ENCODE peak calls at places on chromosome 5, in nine cellular contexts. S, G, F, M, I, K, O, U and W are unnamed samples. For H3K4me1, the result is how much of the 10 kb centered on the place peaks cover.

GRCh38 chr5:6266671-6267197 is 111.6 kb downstream of the MED10 start:
- DNase-seq in M (no peak), U (no peak), K (no peak), O (no peak), S (no peak), F (no peak), G (no peak), I (no peak), W (no peak)

GRCh38 chr5:53116597-53116996 is 7.0 kb upstream of the MOCS2 start:
- DNase-seq in K (no peak), M (no peak), U (no peak), I (no peak), S (no peak), F (no peak), O (no peak), G (no peak), W (no peak)

GRCh38 chr5:59588922-59589321 is 304.6 kb downstream of the PDE4D start:
- DNase-seq in M (no peak), O (no peak), I (peak), G (no peak), F (no peak), K (no peak), U (no peak), S (no peak), W (no peak)

GRCh38 chr5:143934821-143935220 is 122.9 kb downstream of the HMHB1 start:
- DNase-seq in S (no peak), G (no peak), O (no peak), K (no peak), M (no peak), I (no peak), F (no peak), U (no peak), W (no peak)

GRCh38 chr5:105954341-105954740 is 1716.4 kb downstream of the EFNA5 start:
- DNase-seq in U (no peak), O (no peak), G (no peak), K (no peak), M (no peak), S (no peak), I (no peak), F (no peak), W (no peak)

GRCh38 chr5:76709762-76710161 is 6.2 kb upstream of the F2R start:
- DNase-seq in U (no peak), F (no peak), G (no peak), S (no peak), O (no peak), I (no peak), M (no peak), K (no peak), W (no peak)

GRCh38 chr5:86929123-86929766 is 311.5 kb downstream of the COX7C start:
- DNase-seq in G (no peak), M (no peak), I (no peak), F (no peak), K (no peak), U (no peak), O (no peak), S (no peak), W (no peak)

GRCh38 chr5:90312027-90312426 is 97.5 kb downstream of the CETN3 start:
- DNase-seq in S (no peak), G (no peak), F (no peak), I (no peak), M (no peak), U (no peak), O (no peak), K (no peak), W (no peak)

GRCh38 chr5:67319935-67320725 is 123.5 kb upstream of the CD180 start:
- DNase-seq in O (no peak), U (no peak), S (no peak), I (no peak), F (no peak), G (no peak), M (no peak), K (no peak), W (no peak)

GRCh38 chr5:84130006-84130580 is 254.6 kb downstream of the EDIL3 start:
- DNase-seq in U (no peak), S (no peak), F (no peak), O (no peak), K (no peak), I (no peak), M (no peak), G (no peak), W (no peak)
- H3K4me1 ChIP-seq in U (under half), S (under half), F (under half), O (under half), K (under half), I (under half), M (under half), G (under half), W (under half)

GRCh38 chr5:388266-389196 is 54.4 kb upstream of the EXOC3 start:
- DNase-seq in K (no peak), G (peak), S (peak), M (no peak), O (no peak), U (no peak), F (peak), I (no peak), W (peak)
- TF ChIP-seq POLR2AphosphoS5 in K (no peak), G (no peak), S (no peak), M (no peak), O (no peak), U (no peak), F (no peak), I (no peak), W (no peak)

GRCh38 chr5:54214747-54215146 is 95.6 kb downstream of the ARL15 start:
- DNase-seq in M (no peak), U (no peak), F (no peak), K (no peak), G (no peak), O (no peak), I (no peak), S (no peak), W (no peak)

GRCh38 chr5:54207566-54207965 is 102.8 kb downstream of the ARL15 start:
- DNase-seq in K (no peak), S (no peak), F (no peak), I (no peak), U (no peak), M (no peak), O (no peak), G (no peak), W (no peak)

GRCh38 chr5:54211912-54212311 is 98.5 kb downstream of the ARL15 start:
- DNase-seq in U (no peak), O (no peak), F (no peak), M (no peak), S (no peak), G (no peak), K (no peak), I (no peak), W (no peak)

GRCh38 chr5:54215233-54215736 is 95.1 kb downstream of the ARL15 start:
- DNase-seq in K (no peak), F (no peak), U (no peak), O (no peak), G (no peak), I (no peak), S (no peak), M (no peak), W (no peak)

DNA sequence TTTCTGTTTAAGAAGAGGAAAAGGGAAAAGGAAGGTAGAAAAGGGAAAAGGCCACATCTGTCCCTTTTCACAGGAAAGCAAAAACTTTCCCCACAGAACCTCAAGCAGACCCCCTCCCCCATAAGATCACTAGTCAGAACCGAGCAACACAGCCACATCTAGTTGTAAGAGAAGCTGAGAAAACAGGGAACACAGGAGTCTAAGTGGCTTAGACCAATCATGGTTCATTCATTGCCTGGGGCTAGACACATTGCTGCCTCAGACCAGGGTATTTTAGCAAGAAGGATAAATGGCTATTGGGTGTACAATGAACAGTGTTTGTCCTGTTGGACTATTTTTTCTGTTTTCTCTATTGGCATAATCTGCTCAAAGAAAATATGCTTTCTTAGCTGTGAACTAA is 98.0 kb downstream of the ARL15 start:
- DNase-seq in M (no peak), O (no peak), F (no peak), S (no peak), U (no peak), I (no peak), K (no peak), G (no peak), W (no peak)
- H3K4me1 ChIP-seq in M (under half), O (under half), F (under half), S (under half), U (under half), I (under half), K (under half), G (under half), W (under half)

GRCh38 chr5:133253076-133253475 is 201.3 kb downstream of the HSPA4 start:
- DNase-seq in O (no peak), F (no peak), K (no peak), G (no peak), U (no peak), I (no peak), S (no peak), M (no peak), W (no peak)
- TF ChIP-seq POLR2AphosphoS5 in O (no peak), F (no peak), K (no peak), G (no peak), U (no peak), I (no peak), S (no peak), M (no peak), W (no peak)

GRCh38 chr5:154278908-154279307 is 88.4 kb downstream of the GALNT10 start:
- DNase-seq in U (no peak), M (no peak), K (no peak), F (no peak), I (no peak), O (no peak), S (no peak), G (no peak), W (no peak)
- H3K4me1 ChIP-seq in U (under half), M (under half), K (under half), F (under half), I (under half), O (under half), S (under half), G (under half), W (under half)

GRCh38 chr5:137888875-137889759 is at the start of gene PKD2L2:
- DNase-seq in I (peak), S (peak), O (peak), G (peak), M (no peak), K (peak), U (peak), F (peak), W (peak)
- TF ChIP-seq POLR2AphosphoS5 in I (peak), S (peak), O (no peak), G (peak), M (no peak), K (peak), U (peak), F (peak), W (no peak)

GRCh38 chr5:168527756-168528295 is 1.3 kb upstream of the FBLL1 start:
- DNase-seq in I (no peak), G (no peak), F (no peak), O (no peak), K (no peak), M (no peak), S (no peak), U (no peak), W (no peak)
- H3K4me1 ChIP-seq in I (under half), G (under half), F (under half), O (under half), K (under half), M (under half), S (under half), U (under half), W (under half)

GRCh38 chr5:55220433-55221185 is 6.5 kb downstream of the MCIDAS start:
- DNase-seq in K (peak), F (peak), O (peak), S (no peak), G (no peak), U (no peak), I (no peak), M (no peak), W (no peak)
- TF ChIP-seq POLR2AphosphoS5 in K (no peak), F (no peak), O (no peak), S (no peak), G (peak), U (no peak), I (no peak), M (no peak), W (no peak)

GRCh38 chr5:139358064-139358463 is 16.4 kb downstream of the PAIP2 start:
- DNase-seq in I (no peak), M (no peak), G (no peak), K (no peak), U (no peak), O (no peak), S (no peak), F (no peak), W (no peak)
- H3K4me1 ChIP-seq in I (under half), M (under half), G (half or more), K (under half), U (under half), O (under half), S (under half), F (under half), W (under half)

GRCh38 chr5:8729437-8729836 is 816.4 kb downstream of the SEMA5A start:
- DNase-seq in M (no peak), U (no peak), O (no peak), K (no peak), I (no peak), G (no peak), S (no peak), F (no peak), W (no peak)
- TF ChIP-seq POLR2AphosphoS5 in M (no peak), U (no peak), O (no peak), K (no peak), I (no peak), G (no peak), S (no peak), F (no peak), W (no peak)